ENCODE peak calls at places on chromosomes 6 and 20, in seven cellular contexts. One of them, this sample, is unnamed.

GRCh38 chr6:108835218-108835850 is 12.9 kb upstream of the ARMC2 start:
- DNase-seq in fibroblast of the aortic adventitia: peak; percentile 84
- DNase-seq in hepatocyte: peak; percentile 90
- DNase-seq in AG04450: peak; percentile 36
- DNase-seq in fibroblast of the conjunctiva: peak; percentile 77
- DNase-seq in GOT3: peak; percentile 11
- DNase-seq in keratinocyte: peak; percentile 56
- DNase-seq in this sample: peak; percentile 78

GRCh38 chr6:35419431-35419830 is 32.7 kb upstream of the FANCE start:
- DNase-seq in fibroblast of the aortic adventitia: peak; percentile 36
- DNase-seq in hepatocyte: peak; percentile 51
- DNase-seq in AG04450: peak; percentile 83
- DNase-seq in fibroblast of the conjunctiva: peak; percentile 43
- DNase-seq in GOT3: no peak
- DNase-seq in keratinocyte: no peak
- DNase-seq in this sample: no peak

GRCh38 chr6:29647927-29648642 is 8.8 kb upstream of the MOG start:
- DNase-seq in fibroblast of the aortic adventitia: peak; percentile 61
- DNase-seq in hepatocyte: peak; percentile 50
- DNase-seq in AG04450: no peak
- DNase-seq in fibroblast of the conjunctiva: no peak
- DNase-seq in GOT3: no peak
- DNase-seq in keratinocyte: no peak
- DNase-seq in this sample: no peak

GRCh38 chr6:75632247-75632646 is 30.6 kb downstream of the SENP6 start:
- DNase-seq in fibroblast of the aortic adventitia: peak; percentile 17
- DNase-seq in hepatocyte: no peak
- DNase-seq in AG04450: no peak
- DNase-seq in fibroblast of the conjunctiva: no peak
- DNase-seq in GOT3: no peak
- DNase-seq in keratinocyte: no peak
- DNase-seq in this sample: no peak

GRCh38 chr6:66423047-66423446 is 716.0 kb upstream of the EYS start:
- DNase-seq in fibroblast of the aortic adventitia: no peak
- DNase-seq in hepatocyte: no peak
- DNase-seq in AG04450: no peak
- DNase-seq in fibroblast of the conjunctiva: no peak
- DNase-seq in GOT3: no peak
- DNase-seq in keratinocyte: no peak
- DNase-seq in this sample: no peak

GRCh38 chr6:56891754-56892153 is 63.2 kb upstream of the BEND6 start:
- DNase-seq in fibroblast of the aortic adventitia: peak; percentile 45
- DNase-seq in hepatocyte: no peak
- DNase-seq in AG04450: peak; percentile 8
- DNase-seq in fibroblast of the conjunctiva: no peak
- DNase-seq in GOT3: no peak
- DNase-seq in keratinocyte: no peak
- DNase-seq in this sample: no peak

GRCh38 chr6:104014560-104014959 is 845.2 kb downstream of the HACE1 start:
- DNase-seq in fibroblast of the aortic adventitia: no peak
- DNase-seq in hepatocyte: no peak
- DNase-seq in AG04450: no peak
- DNase-seq in fibroblast of the conjunctiva: no peak
- DNase-seq in GOT3: no peak
- DNase-seq in keratinocyte: no peak
- DNase-seq in this sample: no peak

GRCh38 chr20:57867181-57867803 is 157.5 kb upstream of the PMEPA1 start:
- DNase-seq in fibroblast of the aortic adventitia: no peak
- DNase-seq in hepatocyte: no peak
- DNase-seq in AG04450: no peak
- DNase-seq in fibroblast of the conjunctiva: no peak
- DNase-seq in GOT3: no peak
- DNase-seq in keratinocyte: peak; percentile 2
- DNase-seq in this sample: peak; percentile 32

GRCh38 chr6:37699138-37699766 is 1.6 kb upstream of the MDGA1 start:
- DNase-seq in fibroblast of the aortic adventitia: no peak
- DNase-seq in hepatocyte: no peak
- DNase-seq in AG04450: no peak
- DNase-seq in fibroblast of the conjunctiva: no peak
- DNase-seq in GOT3: no peak
- DNase-seq in keratinocyte: no peak
- DNase-seq in this sample: no peak